ENCODE peak calls at places on chromosomes 13 and 19, in ten cellular contexts. S, G, B, Z, K, Q, R, W, T and F are unnamed samples.

GRCh38 chr19:36973021-36973843 is 57.1 kb downstream of the ZNF568 start:
- DNase-seq in S (peak), G (peak), B (peak), Z (peak), K (peak), Q (peak), R (peak), W (no peak), T (peak), F (peak)

GRCh38 chr19:28424662-28425430 is 788.1 kb downstream of the UQCRFS1 start:
- DNase-seq in S (no peak), G (no peak), B (no peak), Z (no peak), K (no peak), Q (no peak), R (no peak), W (no peak), T (no peak), F (no peak)

GRCh38 chr13:112450118-112450517 is 74.0 kb downstream of the SPACA7 start:
- DNase-seq in S (no peak), G (no peak), B (no peak), Z (no peak), K (no peak), Q (no peak), R (no peak), W (no peak), T (no peak), F (peak)

GRCh38 chr13:41716236-41716635 is 244.7 kb downstream of the VWA8 start:
- DNase-seq in S (no peak), G (no peak), B (no peak), Z (no peak), K (no peak), Q (no peak), R (no peak), W (no peak), T (no peak), F (no peak)

GRCh38 chr19:5966215-5966614 is 11.7 kb downstream of the RANBP3 start:
- DNase-seq in S (no peak), G (no peak), B (no peak), Z (peak), K (no peak), Q (no peak), R (no peak), W (no peak), T (peak), F (no peak)

GRCh38 chr19:16325161-16325527 is 518 bp downstream of the KLF2 start:
- DNase-seq in S (no peak), G (no peak), B (no peak), Z (no peak), K (no peak), Q (no peak), R (peak), W (no peak), T (no peak), F (peak)

GRCh38 chr13:100490692-100491091 is 97.9 kb downstream of the GGACT start:
- DNase-seq in S (no peak), G (no peak), B (no peak), Z (no peak), K (no peak), Q (no peak), R (no peak), W (no peak), T (peak), F (no peak)

GRCh38 chr19:46431824-46432223 is 3.1 kb upstream of the PNMA8C start:
- DNase-seq in S (no peak), G (no peak), B (no peak), Z (no peak), K (no peak), Q (no peak), R (no peak), W (no peak), T (no peak), F (no peak)

GRCh38 chr19:1649706-1650626 is 2.4 kb downstream of the TCF3 start:
- DNase-seq in S (no peak), G (no peak), B (peak), Z (no peak), K (no peak), Q (no peak), R (no peak), W (no peak), T (no peak), F (no peak)

GRCh38 chr19:53553865-53554791 is 16.2 kb downstream of the ZNF331 start:
- DNase-seq in S (peak), G (peak), B (peak), Z (peak), K (peak), Q (no peak), R (peak), W (no peak), T (peak), F (peak)

GRCh38 chr13:66543780-66544179 is 686.4 kb downstream of the PCDH9 start:
- DNase-seq in S (no peak), G (peak), B (no peak), Z (no peak), K (no peak), Q (no peak), R (no peak), W (no peak), T (no peak), F (no peak)

GRCh38 chr13:54989418-54989817 is 1960.8 kb downstream of the OLFM4 start:
- DNase-seq in S (no peak), G (no peak), B (no peak), Z (no peak), K (no peak), Q (no peak), R (no peak), W (no peak), T (no peak), F (no peak)

GRCh38 chr19:3538965-3539742 is at the start of gene TEKTIP1:
- DNase-seq in S (no peak), G (no peak), B (no peak), Z (no peak), K (no peak), Q (no peak), R (no peak), W (no peak), T (peak), F (no peak)

GRCh38 chr13:85266771-85267170 is 532.4 kb downstream of the SLITRK6 start:
- DNase-seq in S (no peak), G (no peak), B (no peak), Z (no peak), K (no peak), Q (no peak), R (no peak), W (no peak), T (peak), F (no peak)

GRCh38 chr19:8367327-8368001 is 3.5 kb downstream of the ANGPTL4 start:
- DNase-seq in S (peak), G (peak), B (peak), Z (peak), K (no peak), Q (no peak), R (no peak), W (peak), T (peak), F (no peak)

GRCh38 chr19:43755256-43755801 is 567 bp upstream of the SMG9 start:
- DNase-seq in S (peak), G (peak), B (peak), Z (peak), K (peak), Q (peak), R (peak), W (peak), T (peak), F (peak)

GRCh38 chr13:38883783-38884182 is 106.8 kb downstream of the STOML3 start:
- DNase-seq in S (no peak), G (no peak), B (no peak), Z (peak), K (no peak), Q (no peak), R (no peak), W (no peak), T (peak), F (no peak)

GRCh38 chr19:907183-907853 is 5.7 kb downstream of the R3HDM4 start:
- DNase-seq in S (peak), G (no peak), B (no peak), Z (no peak), K (no peak), Q (no peak), R (no peak), W (no peak), T (no peak), F (peak)